ENCODE peak calls at places on chromosomes 1 and 21, in ten cellular contexts. G, F, V, Z, I, O, Q, P, L and W are unnamed samples. For H3K9me3, H3K36me3 and H3K4me1, the result is how much of the 10 kb centered on the place peaks cover.

GRCh38 chr1:172746091-172746949 is 87.4 kb downstream of the FASLG start:
- DNase-seq in G (peak), F (peak), V (no peak), Z (peak), I (peak), O (no peak), Q (peak), P (no peak), L (no peak), W (no peak)

GRCh38 chr1:24190970-24191570 is 4.0 kb upstream of the IFNLR1 start:
- DNase-seq in G (no peak), F (no peak), V (no peak), Z (no peak), I (peak), O (no peak), Q (no peak), P (no peak), L (no peak), W (no peak)

GRCh38 chr1:110581637-110582036 is 24.5 kb downstream of the KCNA2 start:
- DNase-seq in G (no peak), F (no peak), V (no peak), Z (no peak), I (no peak), O (peak), Q (no peak), P (no peak), L (no peak), W (peak)

GRCh38 chr1:228096416-228097332 is 6.5 kb downstream of the C1orf35 start:
- DNase-seq in G (no peak), F (no peak), V (no peak), Z (no peak), I (no peak), O (no peak), Q (no peak), P (peak), L (peak), W (peak)

GRCh38 chr1:227546598-227547313 is 16.6 kb upstream of the ZNF678 start:
- DNase-seq in G (no peak), F (no peak), V (no peak), Z (no peak), I (no peak), O (no peak), Q (no peak), P (no peak), L (peak), W (no peak)

GRCh38 chr1:218659911-218660677 is 315.0 kb downstream of the TGFB2 start:
- DNase-seq in G (no peak), F (no peak), V (no peak), Z (no peak), I (no peak), O (peak), Q (peak), P (no peak), L (no peak), W (no peak)

GRCh38 chr1:209866201-209866600 is 38.4 kb downstream of the UTP25 start:
- DNase-seq in G (no peak), F (no peak), V (no peak), Z (no peak), I (no peak), O (no peak), Q (no peak), P (no peak), L (no peak), W (no peak)

GRCh38 chr1:20255666-20256065 is 35.0 kb upstream of the VWA5B1 start:
- DNase-seq in G (peak), F (no peak), V (no peak), Z (no peak), I (no peak), O (no peak), Q (peak), P (no peak), L (no peak), W (no peak)

GRCh38 chr1:201053155-201053860 is 29.8 kb upstream of the KIF21B start:
- DNase-seq in G (peak), F (no peak), V (no peak), Z (no peak), I (no peak), O (no peak), Q (no peak), P (no peak), L (no peak), W (no peak)

GRCh38 chr1:192808588-192809285 is at the start of gene RGS2:
- DNase-seq in G (peak), F (peak), V (peak), Z (peak), I (peak), O (peak), Q (peak), P (peak), L (peak), W (peak)

GRCh38 chr1:214670098-214670497 is 67.1 kb downstream of the CENPF start:
- DNase-seq in G (no peak), F (no peak), V (no peak), Z (no peak), I (no peak), O (no peak), Q (peak), P (peak), L (peak), W (no peak)

GRCh38 chr1:224211262-224211962 is 28.4 kb downstream of the DEGS1 start:
- DNase-seq in G (peak), F (no peak), V (no peak), Z (no peak), I (no peak), O (no peak), Q (peak), P (peak), L (no peak), W (no peak)

GRCh38 chr1:200406161-200406797 is 3.6 kb downstream of the ZNF281 start:
- DNase-seq in G (no peak), F (no peak), V (no peak), Z (no peak), I (no peak), O (no peak), Q (no peak), P (no peak), L (no peak), W (no peak)

GRCh38 chr1:218294531-218294930 is 9.4 kb downstream of the RRP15 start:
- DNase-seq in G (peak), F (no peak), V (no peak), Z (no peak), I (no peak), O (no peak), Q (no peak), P (no peak), L (no peak), W (no peak)

GRCh38 chr21:25638634-25639166 is 358 bp upstream of the JAM2 start:
- DNase-seq in G (no peak), F (no peak), V (no peak), Z (no peak), I (no peak), O (no peak), Q (peak), P (no peak), L (no peak), W (no peak)

GRCh38 chr1:200279810-200280411 is 129.9 kb downstream of the ZNF281 start:
- DNase-seq in G (peak), F (no peak), V (peak), Z (peak), I (peak), O (peak), Q (peak), P (peak), L (no peak), W (no peak)

GRCh38 chr21:44392916-44393315 is 39.5 kb downstream of the TRPM2 start:
- DNase-seq in G (peak), F (no peak), V (no peak), Z (no peak), I (no peak), O (peak), Q (no peak), P (no peak), L (no peak), W (no peak)

GRCh38 chr1:176119549-176119948 is 87.5 kb downstream of the COP1 start:
- DNase-seq in G (peak), F (no peak), V (no peak), Z (no peak), I (no peak), O (no peak), Q (peak), P (no peak), L (no peak), W (no peak)

GRCh38 chr1:7885513-7886298 is 32.8 kb upstream of the UTS2 start:
- DNase-seq in G (peak), F (peak), V (peak), Z (no peak), I (no peak), O (no peak), Q (no peak), P (peak), L (peak), W (no peak)

GRCh38 chr1:217343907-217344306 is 287.0 kb downstream of the GPATCH2 start:
- DNase-seq in G (no peak), F (no peak), V (peak), Z (no peak), I (no peak), O (peak), Q (no peak), P (no peak), L (peak), W (no peak)

GRCh38 chr1:118271883-118272282 is 86.9 kb upstream of the SPAG17 start:
- DNase-seq in G (no peak), F (no peak), V (no peak), Z (no peak), I (no peak), O (no peak), Q (no peak), P (no peak), L (no peak), W (no peak)

GRCh38 chr1:43975249-43975961 is 645 bp downstream of the ATP6V0B start:
- DNase-seq in G (no peak), F (peak), V (no peak), Z (peak), I (no peak), O (peak), Q (peak), P (peak), L (peak), W (no peak)

GRCh38 chr1:41742219-41742618 is 176.5 kb downstream of the HIVEP3 start:
- DNase-seq in G (peak), F (no peak), V (no peak), Z (no peak), I (no peak), O (no peak), Q (peak), P (no peak), L (no peak), W (no peak)

GRCh38 chr1:178451529-178451928 is 45.2 kb downstream of the CLEC20A start:
- DNase-seq in G (peak), F (no peak), V (no peak), Z (no peak), I (no peak), O (no peak), Q (peak), P (no peak), L (no peak), W (no peak)

GRCh38 chr1:13607002-13607401 is 23.4 kb downstream of the PDPN start:
- DNase-seq in G (no peak), F (no peak), V (no peak), Z (no peak), I (no peak), O (no peak), Q (no peak), P (no peak), L (no peak), W (no peak)

GRCh38 chr1:201557572-201557958 is 18.6 kb downstream of the NAV1 start:
- DNase-seq in G (no peak), F (no peak), V (no peak), Z (no peak), I (no peak), O (no peak), Q (peak), P (no peak), L (no peak), W (no peak)

GRCh38 chr1:88784551-88784950 is 100.5 kb downstream of the PKN2 start:
- DNase-seq in G (no peak), F (no peak), V (no peak), Z (no peak), I (no peak), O (no peak), Q (no peak), P (no peak), L (no peak), W (no peak)

GRCh38 chr1:158150512-158150911 is 30.2 kb upstream of the CD1D start:
- DNase-seq in G (no peak), F (no peak), V (no peak), Z (no peak), I (no peak), O (no peak), Q (no peak), P (no peak), L (no peak), W (no peak)

GRCh38 chr1:246210751-246211150 is 296.3 kb downstream of the SMYD3 start:
- DNase-seq in G (no peak), F (no peak), V (no peak), Z (no peak), I (no peak), O (peak), Q (no peak), P (no peak), L (no peak), W (no peak)

GRCh38 chr1:983736-984475 is 2.0 kb upstream of the PERM1 start:
- DNase-seq in G (peak), F (peak), V (no peak), Z (no peak), I (no peak), O (peak), Q (peak), P (peak), L (peak), W (no peak)

GRCh38 chr1:87766737-87767136 is 438.1 kb downstream of the LMO4 start:
- DNase-seq in G (peak), F (no peak), V (no peak), Z (no peak), I (no peak), O (no peak), Q (no peak), P (no peak), L (no peak), W (no peak)

GRCh38 chr1:2477309-2477708 is 1.2 kb downstream of the PLCH2 start:
- DNase-seq in G (no peak), F (no peak), V (no peak), Z (no peak), I (no peak), O (no peak), Q (no peak), P (no peak), L (no peak), W (no peak)
- H3K9me3 ChIP-seq in G (under half), F (under half), V (under half), Z (under half), I (under half), O (under half), Q (under half), P (under half), L (under half), W (under half)

DNA sequence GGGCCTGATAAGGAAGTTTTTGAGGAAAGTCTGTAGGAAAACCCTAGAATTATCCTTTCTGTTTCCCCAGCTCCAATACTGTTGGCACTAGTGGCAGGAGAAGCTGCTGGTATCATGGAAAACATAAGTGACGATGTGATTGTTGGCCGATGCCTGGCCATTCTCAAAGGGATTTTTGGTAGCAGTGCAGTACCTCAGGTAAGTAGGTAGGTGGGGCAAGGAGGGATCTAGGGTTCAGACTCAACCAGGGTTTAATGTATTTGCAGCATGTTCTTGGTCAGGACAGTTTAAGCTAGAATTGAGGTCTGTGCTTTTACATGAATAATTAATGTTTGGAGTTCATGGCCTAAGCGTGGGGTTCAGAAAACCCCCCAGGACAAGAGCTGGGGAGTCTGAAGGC is 62.1 kb downstream of the KDM1A start:
- DNase-seq in G (peak), F (no peak), V (no peak), Z (no peak), I (no peak), O (peak), Q (no peak), P (no peak), L (no peak), W (no peak)
- H3K36me3 ChIP-seq in G (half or more), F (under half), V (under half), Z (under half), I (under half), O (under half), Q (half or more), P (under half), L (half or more), W (under half)

DNA sequence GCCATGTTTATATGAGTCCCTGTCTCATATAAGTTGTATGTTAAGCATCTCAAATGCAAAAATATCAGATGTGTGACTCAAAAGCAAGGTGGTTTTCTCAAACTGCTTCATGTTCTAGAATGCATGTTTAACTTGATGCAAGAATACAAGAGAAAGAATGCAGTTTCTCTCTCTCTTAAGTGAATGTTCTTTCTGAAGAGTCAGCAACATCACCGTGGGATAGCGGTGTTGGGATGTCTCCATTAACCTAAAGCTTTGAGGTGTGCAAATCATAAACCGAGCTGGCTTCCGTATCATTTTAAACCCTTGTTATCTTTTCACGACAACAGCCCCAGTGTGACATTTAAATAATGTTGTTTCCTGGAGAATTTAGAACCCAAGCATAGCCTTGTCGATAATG is 48.4 kb upstream of the TARBP1 start:
- DNase-seq in G (no peak), F (no peak), V (no peak), Z (no peak), I (no peak), O (no peak), Q (no peak), P (no peak), L (no peak), W (no peak)
- H3K4me1 ChIP-seq in G (under half), F (under half), V (under half), Z (under half), I (under half), O (under half), Q (under half), P (under half), L (under half), W (half or more)

GRCh38 chr1:82542766-82543165 is 742.0 kb downstream of the ADGRL2 start:
- DNase-seq in G (no peak), F (no peak), V (no peak), Z (no peak), I (no peak), O (no peak), Q (peak), P (no peak), L (no peak), W (no peak)
- H3K9me3 ChIP-seq in G (under half), F (under half), V (under half), Z (under half), I (under half), O (under half), Q (under half), P (under half), L (under half), W (under half)

GRCh38 chr1:38600286-38600685 is 259.3 kb downstream of the RRAGC start:
- DNase-seq in G (no peak), F (no peak), V (no peak), Z (no peak), I (no peak), O (no peak), Q (no peak), P (no peak), L (no peak), W (no peak)
- H3K36me3 ChIP-seq in G (under half), F (under half), V (under half), Z (under half), I (under half), O (under half), Q (under half), P (under half), L (under half), W (under half)

GRCh38 chr1:203281851-203282661 is 23.3 kb upstream of the BTG2 start:
- DNase-seq in G (no peak), F (no peak), V (no peak), Z (no peak), I (no peak), O (no peak), Q (no peak), P (peak), L (no peak), W (no peak)
- H3K4me1 ChIP-seq in G (under half), F (under half), V (under half), Z (under half), I (under half), O (under half), Q (under half), P (under half), L (under half), W (under half)